ENCODE peak calls at places on chromosomes 2 and 18, in ten cellular contexts. P, I, X, J, R, V, H, G, Y and O are unnamed samples.

GRCh38 chr2:164692114-164692513 is 70.8 kb upstream of the GRB14 start:
- DNase-seq in I (peak), V (no peak), Y (no peak), H (no peak), J (no peak), G (no peak), X (no peak), R (no peak), P (no peak), O (no peak)

GRCh38 chr18:43277164-43277600 is at the start of gene SYT4:
- DNase-seq in P (no peak), V (peak), Y (peak), J (no peak), G (no peak), I (peak), R (peak), H (peak), X (no peak), O (no peak)

GRCh38 chr2:241268716-241269445 is 46.6 kb downstream of the HDLBP start:
- DNase-seq in J (no peak), V (peak), I (peak), X (no peak), P (no peak), H (no peak), R (peak), Y (no peak), G (no peak), O (no peak)

GRCh38 chr2:11781624-11782023 is 35.2 kb downstream of the LPIN1 start:
- DNase-seq in Y (no peak), I (no peak), H (no peak), G (no peak), X (no peak), V (no peak), R (no peak), P (no peak), J (no peak), O (no peak)

GRCh38 chr2:200300650-200301314 is 5.7 kb upstream of the SPATS2L start:
- DNase-seq in I (peak), P (no peak), R (peak), X (no peak), V (peak), J (no peak), H (peak), G (no peak), Y (peak), O (no peak)

GRCh38 chr2:183780072-183780471 is 655.8 kb downstream of the NUP35 start:
- DNase-seq in I (no peak), Y (no peak), H (no peak), G (no peak), X (no peak), V (no peak), R (no peak), J (no peak), P (no peak), O (no peak)

GRCh38 chr18:21439453-21439852 is 161.1 kb downstream of the ESCO1 start:
- DNase-seq in X (peak), V (peak), P (no peak), G (no peak), H (no peak), I (peak), Y (peak), J (no peak), R (peak), O (no peak)

GRCh38 chr2:73870084-73870483 is 22.7 kb upstream of the ACTG2 start:
- DNase-seq in P (no peak), X (peak), R (peak), Y (no peak), H (peak), J (peak), V (no peak), G (peak), I (peak), O (no peak)

GRCh38 chr2:164835302-164835701 is 6.3 kb downstream of the COBLL1 start:
- DNase-seq in R (no peak), G (no peak), X (no peak), P (no peak), Y (no peak), J (no peak), H (no peak), V (no peak), I (no peak), O (no peak)

GRCh38 chr2:156687715-156688114 is 251.5 kb downstream of the GPD2 start:
- DNase-seq in X (no peak), P (no peak), J (no peak), G (no peak), I (no peak), H (no peak), V (peak), R (peak), Y (no peak), O (no peak)

GRCh38 chr18:54127759-54128378 is 96.6 kb downstream of the MBD2 start:
- DNase-seq in R (peak), G (no peak), V (peak), Y (no peak), X (peak), I (no peak), J (no peak), H (no peak), P (no peak), O (no peak)

GRCh38 chr18:31577195-31577594 is 14.5 kb upstream of the TTR start:
- DNase-seq in J (no peak), G (no peak), X (no peak), V (no peak), R (no peak), Y (no peak), H (no peak), I (no peak), P (no peak), O (no peak)

DNA sequence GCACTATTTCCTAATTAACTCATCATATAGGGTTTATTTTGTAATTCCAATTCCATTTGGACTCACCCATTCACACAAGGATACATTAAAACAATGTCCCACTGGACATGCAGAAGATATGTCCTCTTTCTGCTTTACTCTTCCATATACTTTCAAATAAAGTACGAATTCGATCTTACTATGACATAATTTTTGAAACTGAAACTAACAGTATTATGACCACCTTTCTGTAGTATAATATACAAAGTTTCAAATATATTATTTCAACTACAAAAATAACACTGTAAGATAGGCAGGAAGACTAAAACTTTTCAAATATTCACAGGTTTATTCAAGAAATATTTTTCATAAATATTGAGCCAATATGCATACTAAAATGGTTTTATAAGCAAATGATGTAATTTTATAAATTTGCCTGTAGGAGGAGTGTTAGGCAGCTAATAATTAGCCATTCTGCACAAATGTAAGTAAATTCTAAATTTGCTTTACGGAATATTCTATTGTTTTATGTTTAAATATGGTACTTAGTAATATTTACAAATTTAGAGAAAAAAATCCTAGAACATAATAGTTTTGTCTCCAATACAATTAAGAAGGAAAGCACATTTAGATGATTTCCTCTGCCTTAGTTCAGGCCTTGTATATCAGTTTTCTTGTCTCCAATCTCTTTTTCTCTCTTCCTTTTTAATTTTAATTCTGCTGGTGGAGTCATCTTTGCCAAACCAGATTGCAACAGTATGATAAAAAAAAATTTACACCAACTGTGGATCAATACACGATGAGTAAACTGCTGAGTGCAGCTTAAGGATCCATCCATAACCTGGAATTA is 85.9 kb downstream of the CERKL start:
- DNase-seq in R (peak), J (no peak), G (no peak), V (peak), H (no peak), P (no peak), I (no peak), X (no peak), Y (no peak), O (no peak)
- TF ChIP-seq CTCF in R (peak), J (no peak), G (no peak), V (peak), H (no peak), P (no peak), I (peak), X (peak), Y (peak), O (peak)

GRCh38 chr2:161419338-161419965 is 3.4 kb downstream of the TBR1 start:
- DNase-seq in R (no peak), H (no peak), P (no peak), V (no peak), Y (no peak), X (no peak), I (no peak), J (no peak), G (no peak), O (no peak)
- H3K4me3 ChIP-seq in R (no peak), H (no peak), P (no peak), V (no peak), Y (no peak), X (no peak), I (no peak), J (no peak), G (no peak), O (no peak)

GRCh38 chr2:205539603-205540002 is 142.7 kb upstream of the NRP2 start:
- DNase-seq in H (no peak), X (no peak), P (no peak), V (peak), R (no peak), J (no peak), Y (no peak), I (no peak), G (no peak), O (no peak)
- TF ChIP-seq CTCF in H (no peak), X (peak), P (no peak), V (no peak), R (no peak), J (no peak), Y (peak), I (no peak), G (no peak), O (no peak)

DNA sequence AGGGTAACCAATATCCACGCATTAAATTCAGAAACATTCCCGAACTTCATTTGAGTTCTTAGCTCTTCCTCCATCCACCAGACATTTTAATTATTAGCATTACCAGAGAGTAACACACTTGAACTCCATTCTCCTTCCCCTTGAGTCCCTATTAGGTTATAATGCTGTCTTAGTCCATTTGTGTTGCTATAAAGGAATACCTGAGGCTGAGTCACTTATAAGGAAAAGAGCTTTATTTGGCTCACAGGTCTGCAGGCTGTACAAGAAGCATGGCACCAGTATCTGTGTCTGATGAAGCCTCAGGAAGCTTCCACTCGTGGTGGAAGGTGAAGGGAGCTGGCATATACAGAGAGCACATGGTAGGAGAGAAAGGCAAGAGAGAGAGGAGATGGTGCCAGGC is 25.4 kb downstream of the TBC1D8 start:
- DNase-seq in X (no peak), I (no peak), Y (no peak), H (no peak), R (no peak), J (no peak), V (no peak), P (no peak), G (no peak), O (no peak)
- H3K4me3 ChIP-seq in X (no peak), I (no peak), Y (no peak), H (no peak), R (no peak), J (no peak), V (peak), P (no peak), G (no peak), O (no peak)

GRCh38 chr2:239736358-239737143 is 288.6 kb downstream of the NDUFA10 start:
- DNase-seq in R (no peak), J (no peak), G (no peak), V (no peak), X (no peak), I (no peak), H (no peak), Y (no peak), P (no peak), O (no peak)
- TF ChIP-seq CTCF in R (no peak), J (no peak), G (no peak), V (no peak), X (no peak), I (no peak), H (no peak), Y (no peak), P (no peak), O (no peak)

DNA sequence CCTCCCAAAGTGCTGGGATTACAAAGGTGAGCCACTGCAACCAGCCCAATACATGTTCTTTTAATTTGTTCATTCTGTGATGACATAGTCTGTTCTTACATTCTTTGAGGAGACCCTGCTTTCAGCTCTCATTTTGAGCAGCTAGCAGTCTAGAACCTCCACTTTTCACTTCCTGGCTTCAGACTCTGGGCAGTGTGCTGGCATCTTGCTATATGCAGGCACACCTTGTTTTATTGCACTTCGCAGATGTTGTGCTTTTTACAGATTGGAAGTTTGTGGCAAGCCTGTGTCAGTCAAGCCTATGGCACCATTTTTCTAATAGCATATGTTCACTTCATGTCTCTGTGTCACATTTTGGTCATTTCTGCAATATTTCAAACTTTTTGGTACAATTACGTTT is 72.4 kb downstream of the PRKCE start:
- DNase-seq in V (no peak), J (no peak), I (no peak), X (no peak), G (no peak), R (no peak), H (no peak), Y (no peak), P (no peak), O (no peak)
- H3K4me3 ChIP-seq in V (no peak), J (no peak), I (no peak), X (no peak), G (no peak), R (no peak), H (no peak), Y (no peak), P (no peak), O (no peak)

GRCh38 chr18:26654173-26655009 is 106.0 kb upstream of the KCTD1 start:
- DNase-seq in G (no peak), Y (no peak), I (no peak), P (no peak), X (no peak), V (peak), R (no peak), J (no peak), H (peak), O (no peak)
- TF ChIP-seq CTCF in G (no peak), Y (no peak), I (peak), P (no peak), X (no peak), V (peak), R (no peak), J (no peak), H (no peak), O (no peak)

GRCh38 chr2:69177063-69177771 is 164.2 kb downstream of the ANTXR1 start:
- DNase-seq in V (peak), P (no peak), X (peak), R (peak), G (no peak), H (no peak), J (peak), Y (no peak), I (peak), O (no peak)
- H3K4me3 ChIP-seq in V (no peak), P (no peak), X (peak), R (no peak), G (peak), H (no peak), J (no peak), Y (no peak), I (peak), O (no peak)

GRCh38 chr2:84424152-84424551 is 34.9 kb downstream of the SUCLG1 start:
- DNase-seq in H (no peak), R (peak), P (no peak), Y (no peak), X (no peak), V (peak), I (no peak), J (no peak), G (no peak), O (no peak)
- TF ChIP-seq CTCF in H (no peak), R (peak), P (peak), Y (peak), X (peak), V (peak), I (peak), J (no peak), G (no peak), O (peak)

DNA sequence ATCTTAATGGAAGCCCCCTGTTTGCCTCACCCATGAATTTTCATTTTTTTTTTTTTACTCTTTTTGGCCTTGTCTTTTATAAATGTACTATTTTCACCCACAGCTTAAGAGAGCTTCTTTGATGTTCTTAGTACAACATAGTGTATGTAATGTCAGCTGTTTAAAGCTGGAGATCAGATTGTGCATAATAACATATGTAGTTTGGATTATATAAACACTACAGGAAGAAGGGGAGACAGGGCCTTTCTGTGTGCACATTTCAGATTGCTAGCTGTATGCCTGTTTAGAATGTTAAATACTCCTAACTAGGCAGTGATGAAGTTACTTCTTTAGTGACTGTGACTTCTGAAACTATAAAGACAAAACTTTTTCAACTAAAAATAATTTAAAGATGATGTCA is 2.1 kb upstream of the TANC1 start:
- DNase-seq in Y (no peak), G (no peak), J (no peak), V (no peak), H (no peak), R (peak), I (no peak), P (no peak), X (no peak), O (no peak)
- H3K4me3 ChIP-seq in Y (no peak), G (no peak), J (no peak), V (no peak), H (no peak), R (no peak), I (no peak), P (no peak), X (no peak), O (no peak)